ENCODE peak calls at places on chromosomes 13 and 19, in ten cellular contexts. M is colonic mucosa, Y is fibroblast of villous mesenchyme, U is AG04450, N is kidney epithelial cell, Z is AG09309, R is fibroblast of mammary gland, L is mammary epithelial cell, X is HFF-Myc, J is Peyer's patch. E is an unnamed sample.

GRCh38 chr13:99585609-99586008 is 84.3 kb downstream of the TM9SF2 start:
- DNase-seq in M (no peak), Y (no peak), U (no peak), N (no peak), Z (no peak), R (no peak), L (no peak), X (no peak), J (no peak), E (peak)

GRCh38 chr13:63351533-63351932 is 1935.9 kb upstream of the PCDH20 start:
- DNase-seq in M (no peak), Y (no peak), U (no peak), N (no peak), Z (no peak), R (peak), L (no peak), X (no peak), J (no peak), E (no peak)

GRCh38 chr19:11418518-11419506 is at the start of gene RGL3:
- DNase-seq in M (peak), Y (no peak), U (no peak), N (no peak), Z (no peak), R (no peak), L (no peak), X (no peak), J (no peak), E (no peak)

GRCh38 chr19:18671303-18672043 is 12.0 kb upstream of the CRTC1 start:
- DNase-seq in M (no peak), Y (no peak), U (no peak), N (no peak), Z (no peak), R (no peak), L (no peak), X (no peak), J (no peak), E (no peak)

GRCh38 chr19:15280915-15281683 is 48.9 kb upstream of the EPHX3 start:
- DNase-seq in M (peak), Y (peak), U (peak), N (no peak), Z (peak), R (peak), L (peak), X (peak), J (no peak), E (peak)

GRCh38 chr13:49476529-49476928 is 19.2 kb upstream of the PHF11 start:
- DNase-seq in M (no peak), Y (no peak), U (no peak), N (no peak), Z (no peak), R (no peak), L (no peak), X (no peak), J (no peak), E (no peak)

GRCh38 chr13:112725346-112726017 is 35.6 kb downstream of the ATP11A start:
- DNase-seq in M (no peak), Y (no peak), U (no peak), N (peak), Z (no peak), R (no peak), L (peak), X (no peak), J (no peak), E (no peak)

GRCh38 chr19:23974941-23975340 is 60.3 kb downstream of the ZNF726 start:
- DNase-seq in M (no peak), Y (no peak), U (no peak), N (no peak), Z (no peak), R (no peak), L (peak), X (no peak), J (no peak), E (no peak)

GRCh38 chr19:20238025-20238623 is 71.1 kb downstream of the ZNF486 start:
- DNase-seq in M (peak), Y (peak), U (peak), N (peak), Z (peak), R (peak), L (peak), X (peak), J (peak), E (peak)

GRCh38 chr13:112760440-112760839 is 70.6 kb downstream of the ATP11A start:
- DNase-seq in M (no peak), Y (peak), U (no peak), N (no peak), Z (no peak), R (peak), L (no peak), X (no peak), J (no peak), E (no peak)

GRCh38 chr13:75359266-75359665 is 122.7 kb downstream of the TBC1D4 start:
- DNase-seq in M (no peak), Y (peak), U (peak), N (peak), Z (peak), R (peak), L (peak), X (peak), J (no peak), E (peak)

GRCh38 chr19:5407356-5407755 is 47.9 kb upstream of the ZNRF4 start:
- DNase-seq in M (no peak), Y (peak), U (no peak), N (no peak), Z (no peak), R (peak), L (peak), X (peak), J (no peak), E (no peak)

GRCh38 chr19:17703823-17704463 is 15.3 kb upstream of the MAP1S start:
- DNase-seq in M (peak), Y (peak), U (no peak), N (no peak), Z (no peak), R (peak), L (peak), X (no peak), J (peak), E (no peak)

GRCh38 chr13:95354680-95355487 is 53.6 kb upstream of the ABCC4 start:
- DNase-seq in M (no peak), Y (no peak), U (no peak), N (no peak), Z (no peak), R (no peak), L (no peak), X (no peak), J (no peak), E (no peak)

GRCh38 chr19:46761418-46761831 is 15.2 kb upstream of the STRN4 start:
- DNase-seq in M (no peak), Y (peak), U (peak), N (no peak), Z (no peak), R (peak), L (no peak), X (peak), J (no peak), E (no peak)

GRCh38 chr13:51585696-51586095 is 1.4 kb downstream of the WDFY2 start:
- DNase-seq in M (no peak), Y (peak), U (no peak), N (no peak), Z (no peak), R (peak), L (peak), X (no peak), J (no peak), E (no peak)

GRCh38 chr13:107864543-107865460 is 350.5 kb downstream of the LIG4 start:
- DNase-seq in M (no peak), Y (peak), U (peak), N (no peak), Z (no peak), R (peak), L (peak), X (peak), J (no peak), E (no peak)

GRCh38 chr19:40542197-40542859 is 34.3 kb upstream of the SHKBP1 start:
- DNase-seq in M (peak), Y (peak), U (peak), N (no peak), Z (no peak), R (peak), L (no peak), X (peak), J (peak), E (no peak)

GRCh38 chr13:111429064-111429558 is 108.7 kb downstream of the TEX29 start:
- DNase-seq in M (peak), Y (peak), U (no peak), N (no peak), Z (peak), R (peak), L (peak), X (peak), J (no peak), E (no peak)

GRCh38 chr13:111845621-111846351 is 221.2 kb upstream of the SOX1 start:
- DNase-seq in M (no peak), Y (no peak), U (no peak), N (no peak), Z (no peak), R (no peak), L (no peak), X (no peak), J (no peak), E (no peak)

GRCh38 chr13:108315273-108315672 is 45.8 kb downstream of the TNFSF13B start:
- DNase-seq in M (no peak), Y (no peak), U (no peak), N (peak), Z (no peak), R (no peak), L (no peak), X (no peak), J (no peak), E (no peak)

GRCh38 chr19:3687774-3688706 is 12.2 kb downstream of the PIP5K1C start:
- DNase-seq in M (peak), Y (no peak), U (no peak), N (no peak), Z (no peak), R (no peak), L (peak), X (no peak), J (peak), E (no peak)

GRCh38 chr19:30870861-30871260 is 478.4 kb downstream of the TSHZ3 start:
- DNase-seq in M (no peak), Y (no peak), U (no peak), N (no peak), Z (no peak), R (peak), L (no peak), X (peak), J (no peak), E (no peak)

GRCh38 chr19:2048104-2048958 is 2.7 kb downstream of the MKNK2 start:
- DNase-seq in M (peak), Y (no peak), U (no peak), N (no peak), Z (no peak), R (no peak), L (no peak), X (no peak), J (peak), E (no peak)

GRCh38 chr13:109545964-109546363 is 240.4 kb downstream of the IRS2 start:
- DNase-seq in M (no peak), Y (no peak), U (no peak), N (no peak), Z (no peak), R (no peak), L (no peak), X (no peak), J (no peak), E (no peak)

GRCh38 chr19:2207991-2208860 is 27.9 kb downstream of the PLEKHJ1 start:
- DNase-seq in M (peak), Y (peak), U (no peak), N (peak), Z (no peak), R (peak), L (no peak), X (peak), J (peak), E (peak)

GRCh38 chr19:7705387-7706187 is 3.7 kb upstream of the FCER2 start:
- DNase-seq in M (peak), Y (no peak), U (no peak), N (no peak), Z (no peak), R (no peak), L (no peak), X (no peak), J (no peak), E (no peak)

GRCh38 chr19:38199340-38199739 is 24.7 kb downstream of the DPF1 start:
- DNase-seq in M (no peak), Y (no peak), U (no peak), N (no peak), Z (no peak), R (no peak), L (no peak), X (no peak), J (no peak), E (no peak)

DNA sequence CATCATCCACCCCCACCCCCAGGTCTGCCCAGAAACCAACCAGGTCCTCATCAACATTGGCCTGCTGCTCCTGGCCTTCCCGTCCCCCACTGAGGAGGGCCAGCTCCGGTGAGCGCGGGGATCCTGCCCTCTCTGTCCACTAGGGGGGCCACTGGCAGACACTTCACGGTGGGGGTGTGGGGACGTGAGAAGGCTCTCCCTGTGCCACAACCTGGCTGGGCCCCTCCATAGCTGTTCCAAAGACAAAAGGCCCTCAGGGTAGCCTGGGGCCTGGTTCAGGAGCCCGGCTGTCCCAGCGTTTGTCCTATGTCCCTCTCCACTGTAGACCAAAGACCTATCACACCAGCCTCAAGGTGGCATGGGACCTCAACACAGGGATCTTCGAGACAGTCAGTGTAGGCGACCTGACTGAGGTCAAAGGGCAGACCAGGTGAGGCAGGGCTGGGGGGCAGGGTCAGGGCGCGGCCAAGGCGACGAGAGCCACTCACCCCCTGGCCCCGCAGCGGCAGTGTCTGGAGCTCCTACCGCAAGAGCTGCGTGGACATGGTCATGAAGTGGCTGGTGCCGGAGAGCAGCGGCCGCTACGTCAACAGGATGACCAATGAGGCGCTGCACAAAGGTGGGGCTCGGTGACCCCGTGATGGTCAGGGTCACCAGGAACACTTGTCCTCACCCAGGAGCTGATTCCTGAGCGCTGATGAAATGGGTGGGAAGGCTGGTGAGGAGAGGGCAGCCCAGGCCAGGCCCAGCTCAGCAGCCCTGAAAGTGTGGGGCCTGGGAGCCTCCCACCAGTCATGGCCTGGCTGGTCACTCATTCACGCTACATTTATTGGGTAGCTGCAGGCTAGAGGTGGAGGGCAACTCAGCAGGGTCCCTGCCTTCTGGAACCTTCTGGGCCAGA is 7.9 kb downstream of the DCAF15 start:
- DNase-seq in M (no peak), Y (no peak), U (no peak), N (no peak), Z (no peak), R (no peak), L (no peak), X (no peak), J (no peak), E (no peak)
- TF ChIP-seq CTCF in M (no peak), Y (peak), U (peak), N (peak), Z (peak), R (peak), L (peak), X (peak), J (no peak), E (peak)

GRCh38 chr19:49363265-49364082 is at the start of gene DKKL1:
- DNase-seq in M (peak), Y (peak), U (peak), N (peak), Z (peak), R (peak), L (peak), X (peak), J (peak), E (peak)

GRCh38 chr19:49364083-49364687 is 508 bp downstream of the DKKL1 start:
- DNase-seq in M (no peak), Y (no peak), U (no peak), N (no peak), Z (no peak), R (no peak), L (no peak), X (no peak), J (no peak), E (no peak)

GRCh38 chr19:49362926-49363264 is 679 bp upstream of the TEAD2 start:
- DNase-seq in M (peak), Y (peak), U (no peak), N (no peak), Z (no peak), R (no peak), L (no peak), X (no peak), J (no peak), E (no peak)

GRCh38 chr19:49361438-49362047 is 673 bp downstream of the TEAD2 start:
- DNase-seq in M (peak), Y (peak), U (peak), N (no peak), Z (peak), R (peak), L (peak), X (peak), J (peak), E (peak)

DNA sequence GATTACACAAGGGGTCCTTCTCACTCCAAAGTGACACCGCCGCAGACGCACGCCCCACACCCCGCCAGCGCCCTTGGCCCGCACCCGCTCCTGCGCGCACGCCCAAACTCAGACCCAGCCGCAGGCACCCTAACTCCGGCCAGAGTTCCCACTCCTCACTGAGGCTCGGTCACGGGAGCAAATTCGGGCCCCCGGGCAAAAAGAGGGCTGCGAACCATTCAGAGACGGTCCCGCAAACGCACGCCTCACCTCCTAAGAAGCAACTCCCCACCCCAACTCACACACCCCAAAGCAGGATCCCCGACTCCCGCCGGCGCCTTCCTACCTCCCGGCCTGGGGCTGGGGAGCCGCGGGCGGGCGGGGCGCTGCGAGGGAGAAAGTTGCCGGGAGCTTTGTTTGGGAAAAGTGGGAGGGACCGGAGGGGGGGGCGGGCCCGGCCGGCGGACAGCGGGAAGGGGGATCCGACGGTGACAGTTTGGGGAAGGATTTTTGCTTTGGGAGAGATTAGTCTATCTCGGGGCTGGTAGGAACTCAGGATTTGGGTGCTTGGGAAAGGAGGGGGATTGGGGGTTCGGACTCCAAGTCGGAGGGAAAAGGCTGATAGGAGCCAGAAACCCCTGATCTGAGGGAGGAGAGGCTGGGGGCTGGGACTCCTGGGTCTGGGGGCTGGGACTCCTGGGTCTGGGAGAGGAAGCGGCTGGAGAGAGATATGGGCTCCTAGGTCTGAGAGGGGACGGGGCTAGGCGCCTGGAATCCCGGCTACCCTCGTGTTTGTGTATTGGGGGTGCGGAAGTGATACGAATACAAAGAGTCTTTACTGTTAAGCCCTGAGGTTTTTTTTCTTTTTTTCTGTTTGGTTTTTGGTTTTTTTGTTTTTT is at the start of gene TEAD2:
- DNase-seq in M (peak), Y (peak), U (no peak), N (no peak), Z (no peak), R (peak), L (peak), X (no peak), J (peak), E (no peak)
- H3K4me3 ChIP-seq in M (peak), Y (peak), U (peak), N (peak), Z (peak), R (peak), L (peak), X (peak), J (peak), E (peak)

GRCh38 chr13:27621116-27621365 is 651 bp upstream of the POLR1D start:
- DNase-seq in M (no peak), Y (no peak), U (no peak), N (no peak), Z (no peak), R (no peak), L (no peak), X (no peak), J (no peak), E (no peak)

GRCh38 chr13:27619093-27619705 is 1.1 kb downstream of the LNX2 start:
- DNase-seq in M (peak), Y (peak), U (no peak), N (no peak), Z (no peak), R (peak), L (no peak), X (no peak), J (no peak), E (no peak)

GRCh38 chr13:27619711-27620376 is 485 bp downstream of the LNX2 start:
- DNase-seq in M (peak), Y (peak), U (no peak), N (no peak), Z (no peak), R (peak), L (no peak), X (no peak), J (no peak), E (no peak)

GRCh38 chr13:27620377-27621115 is at the start of gene LNX2:
- DNase-seq in M (peak), Y (peak), U (peak), N (peak), Z (peak), R (peak), L (peak), X (peak), J (peak), E (peak)

DNA sequence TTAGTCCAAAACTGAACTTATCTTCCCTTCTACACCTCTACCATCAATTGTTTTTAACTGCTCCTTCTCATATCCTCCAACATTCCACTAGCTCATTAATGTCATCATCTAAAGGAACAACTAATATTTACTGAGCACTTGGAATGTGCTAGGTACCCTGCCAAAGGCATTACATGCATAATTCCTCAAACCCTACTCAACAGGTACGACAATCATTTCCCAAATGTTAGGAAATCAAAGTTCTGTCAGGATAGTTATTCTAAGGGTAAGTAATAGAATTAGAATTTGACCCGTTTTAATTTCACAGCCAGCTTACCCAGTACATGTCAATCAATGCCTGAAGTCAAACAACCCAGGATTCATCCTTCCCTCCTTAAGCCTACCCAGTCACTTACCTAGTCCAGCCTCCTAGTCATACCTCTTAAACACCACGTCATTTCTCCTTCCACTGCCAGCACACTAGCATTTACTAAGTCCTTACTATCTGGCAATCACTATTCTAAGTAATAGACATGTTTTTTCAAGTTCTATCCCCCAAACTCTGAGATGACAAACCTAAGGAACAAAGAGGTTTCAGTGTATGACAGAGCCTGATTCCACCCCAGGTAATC is 2.4 kb downstream of the LNX2 start:
- DNase-seq in M (no peak), Y (no peak), U (no peak), N (no peak), Z (no peak), R (no peak), L (peak), X (no peak), J (no peak), E (no peak)
- TF ChIP-seq CTCF in M (no peak), Y (no peak), U (no peak), N (no peak), Z (no peak), R (no peak), L (no peak), X (no peak), J (no peak), E (no peak)

DNA sequence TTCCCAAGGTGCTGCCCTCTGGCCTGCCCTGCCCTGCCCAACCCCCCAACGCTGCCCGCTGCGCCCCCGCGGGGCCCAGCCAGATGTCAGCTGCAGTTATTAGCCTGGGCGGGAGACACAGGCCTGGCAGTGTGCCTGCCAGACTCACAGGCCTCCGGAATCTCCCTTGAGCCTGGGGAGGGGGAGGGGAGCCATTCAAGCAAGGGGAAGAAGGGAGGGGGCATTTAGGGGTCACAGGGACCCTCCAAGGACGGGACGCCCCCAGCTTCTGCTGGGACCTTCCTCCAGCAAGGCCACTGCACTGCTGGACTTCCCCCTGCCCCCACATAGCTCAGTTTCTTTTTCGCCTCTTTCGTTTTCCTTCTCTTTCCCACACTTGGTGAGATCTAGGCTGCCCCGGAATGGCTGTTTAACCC is 2.6 kb upstream of the JUNB start:
- DNase-seq in M (peak), Y (peak), U (no peak), N (no peak), Z (no peak), R (peak), L (peak), X (no peak), J (peak), E (no peak)
- H3K4me3 ChIP-seq in M (peak), Y (peak), U (peak), N (peak), Z (peak), R (peak), L (no peak), X (peak), J (peak), E (peak)

E was measured in retinal pigment epithelial cell.